ENCODE peak calls at places on chromosomes 4 and X, in five cellular contexts. C is fibroblast of lung, Z is kidney epithelial cell, V is Peyer's patch, J is GM06990. P is an unnamed sample. For H3K27me3, the result is how much of the 10 kb centered on the place peaks cover.

GRCh38 chrX:68698955-68699354 is 51.5 kb downstream of the STARD8 start:
- DNase-seq in C (no peak), Z (no peak), V (no peak), J (no peak), P (no peak)

GRCh38 chr4:108544504-108544903 is 75.9 kb upstream of the RPL34 start:
- DNase-seq in C (peak), Z (peak), V (no peak), J (no peak), P (no peak)

GRCh38 chr4:187128226-187128625 is 404.6 kb upstream of the FAT1 start:
- DNase-seq in C (peak), Z (peak), V (no peak), J (no peak), P (peak)

GRCh38 chrX:68829594-68830485 is 1.0 kb downstream of the EFNB1 start:
- DNase-seq in C (peak), Z (no peak), V (peak), J (peak), P (no peak)

GRCh38 chr4:7398788-7399432 is 35.8 kb downstream of the PSAPL1 start:
- DNase-seq in C (no peak), Z (no peak), V (peak), J (no peak), P (no peak)

GRCh38 chrX:54484666-54485065 is 11.4 kb downstream of the FGD1 start:
- DNase-seq in C (no peak), Z (no peak), V (no peak), J (no peak), P (no peak)

GRCh38 chr4:151659631-151660030 is 101.2 kb downstream of the GATB start:
- DNase-seq in C (peak), Z (no peak), V (no peak), J (no peak), P (no peak)

GRCh38 chr4:171891038-171891437 is 77.8 kb downstream of the GALNTL6 start:
- DNase-seq in C (no peak), Z (no peak), V (no peak), J (peak), P (no peak)

GRCh38 chr4:187414716-187415115 is 580.9 kb upstream of the ZFP42 start:
- DNase-seq in C (no peak), Z (no peak), V (no peak), J (no peak), P (no peak)

GRCh38 chr4:150578745-150579470 is 3.0 kb upstream of the MAB21L2 start:
- DNase-seq in C (peak), Z (no peak), V (no peak), J (no peak), P (no peak)

GRCh38 chrX:34218063-34218462 is 85.9 kb upstream of the FAM47A start:
- DNase-seq in C (no peak), Z (no peak), V (no peak), J (no peak), P (no peak)

GRCh38 chr4:153988446-153988845 is 199.6 kb upstream of the SFRP2 start:
- DNase-seq in C (peak), Z (no peak), V (no peak), J (no peak), P (no peak)

GRCh38 chrX:1502241-1502640 is 34.7 kb downstream of the P2RY8 start:
- DNase-seq in C (no peak), Z (no peak), V (peak), J (peak), P (no peak)

GRCh38 chrX:69309074-69309792 is 144.0 kb upstream of the PJA1 start:
- DNase-seq in C (no peak), Z (no peak), V (peak), J (no peak), P (no peak)

GRCh38 chr4:168514249-168514852 is 17.5 kb downstream of the PALLD start:
- DNase-seq in C (peak), Z (no peak), V (no peak), J (no peak), P (no peak)

GRCh38 chrX:119251381-119251780 is 15.3 kb downstream of the PGRMC1 start:
- DNase-seq in C (no peak), Z (no peak), V (peak), J (no peak), P (no peak)
- TF ChIP-seq CTCF in C (no peak), Z (no peak), V (no peak), J (no peak), P (no peak)

GRCh38 chrX:132165651-132166050 is 37.8 kb upstream of the FRMD7 start:
- DNase-seq in C (peak), Z (no peak), V (no peak), J (no peak), P (no peak)

GRCh38 chrX:132169554-132169953 is 41.7 kb upstream of the FRMD7 start:
- DNase-seq in C (no peak), Z (no peak), V (no peak), J (no peak), P (no peak)

DNA sequence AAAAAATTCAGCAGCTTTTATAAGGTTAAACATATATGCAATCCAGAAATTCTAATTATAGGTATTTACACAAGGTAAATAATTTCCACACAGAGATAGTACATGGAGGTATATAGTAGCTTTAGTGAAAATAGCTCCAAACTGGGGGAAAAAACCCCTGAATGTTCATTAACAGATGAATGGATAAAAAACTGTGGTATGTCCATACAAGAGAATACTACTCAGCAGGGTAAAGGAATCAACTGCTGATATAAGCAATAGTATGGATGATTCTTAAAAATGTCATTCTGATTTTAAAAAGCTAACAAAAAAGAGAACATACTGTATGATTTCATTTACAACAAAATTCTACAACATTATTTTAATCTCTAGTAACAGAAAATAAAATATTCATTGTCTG is 37.2 kb upstream of the FRMD7 start:
- DNase-seq in C (no peak), Z (no peak), V (no peak), J (no peak), P (no peak)
- H3K27me3 ChIP-seq in C (under half), Z (under half), V (under half), J (under half), P (under half)

GRCh38 chr4:174136013-174136412 is 147.5 kb downstream of the FBXO8 start:
- DNase-seq in C (no peak), Z (no peak), V (no peak), J (no peak), P (no peak)

GRCh38 chr4:174133525-174133924 is 149.9 kb downstream of the FBXO8 start:
- DNase-seq in C (no peak), Z (no peak), V (no peak), J (no peak), P (no peak)

GRCh38 chr4:174137698-174138097 is 145.8 kb downstream of the FBXO8 start:
- DNase-seq in C (no peak), Z (no peak), V (no peak), J (no peak), P (no peak)

GRCh38 chr4:174135530-174135929 is 147.9 kb downstream of the FBXO8 start:
- DNase-seq in C (no peak), Z (no peak), V (no peak), J (no peak), P (no peak)

GRCh38 chr4:174134361-174134760 is 149.1 kb downstream of the FBXO8 start:
- DNase-seq in C (no peak), Z (no peak), V (no peak), J (no peak), P (no peak)
- H3K4me3 ChIP-seq in C (no peak), Z (no peak), V (no peak), J (no peak), P (peak)

DNA sequence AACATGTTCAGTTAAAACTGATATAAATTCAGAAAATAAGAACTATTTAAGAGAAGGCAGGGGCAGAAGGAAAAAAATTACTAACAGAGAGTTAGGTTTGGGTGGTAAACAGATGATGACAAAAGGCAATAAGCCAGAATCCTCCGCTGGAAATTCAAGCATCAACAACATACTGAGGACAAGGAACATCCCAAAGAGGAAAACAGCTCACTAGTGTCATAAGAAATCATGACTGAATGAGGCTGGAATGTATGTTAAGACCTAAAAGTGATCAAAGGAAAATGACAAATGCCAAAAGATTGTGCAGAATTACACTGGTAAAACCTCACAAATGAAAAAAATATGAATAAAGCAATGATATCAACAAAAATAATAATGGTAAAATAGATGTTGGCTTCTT is 88.4 kb downstream of the WDFY3 start:
- DNase-seq in C (peak), Z (peak), V (no peak), J (no peak), P (peak)
- TF ChIP-seq CTCF in C (no peak), Z (no peak), V (no peak), J (no peak), P (no peak)

DNA sequence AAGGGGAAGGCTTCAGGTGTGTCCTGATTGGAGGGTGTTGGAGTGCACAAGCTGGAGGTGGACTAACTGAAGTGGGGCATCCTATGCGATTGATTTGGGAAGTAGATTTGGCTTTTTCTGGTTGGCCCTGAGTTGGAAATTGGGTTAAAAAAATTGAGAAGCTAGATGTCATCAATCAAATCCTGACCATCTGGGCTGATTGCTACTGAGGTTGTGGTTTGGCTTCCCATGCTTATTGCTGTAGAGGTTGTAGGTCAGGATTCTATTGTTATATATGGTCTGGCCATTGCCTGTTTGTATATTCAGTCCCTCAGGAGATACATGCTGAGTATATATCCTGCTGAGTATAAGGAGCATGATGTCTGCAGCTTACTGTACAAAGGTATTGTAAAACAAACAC is 7.7 kb upstream of the ZNF81 start:
- DNase-seq in C (no peak), Z (no peak), V (no peak), J (no peak), P (no peak)
- H3K27me3 ChIP-seq in C (under half), Z (under half), V (under half), J (under half), P (under half)

GRCh38 chrX:39519213-39519544 is 578.6 kb downstream of the BCOR start:
- DNase-seq in C (peak), Z (no peak), V (no peak), J (no peak), P (no peak)
- H3K4me3 ChIP-seq in C (no peak), Z (no peak), V (no peak), J (no peak), P (no peak)

DNA sequence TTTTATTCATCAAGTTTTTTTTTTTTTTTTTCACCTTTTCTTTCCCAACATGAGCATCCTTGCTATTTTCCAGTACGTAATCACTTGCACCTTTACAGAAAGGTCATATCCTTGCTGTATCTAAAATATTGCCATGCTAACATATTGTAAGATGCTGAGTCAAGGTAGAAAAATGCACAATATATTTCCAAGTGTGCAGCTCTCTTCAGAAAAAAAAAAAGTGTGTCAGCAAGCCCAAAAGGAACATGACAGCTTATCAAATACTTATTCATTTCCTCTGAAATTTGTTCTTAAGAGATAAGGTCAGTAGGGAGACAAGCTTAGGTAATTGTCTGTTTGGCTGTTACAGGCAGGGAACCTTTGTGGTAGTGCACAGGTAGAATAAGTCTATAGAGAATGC is 27.0 kb downstream of the SH2D1A start:
- DNase-seq in C (no peak), Z (no peak), V (no peak), J (no peak), P (no peak)
- TF ChIP-seq CTCF in C (no peak), Z (no peak), V (no peak), J (no peak), P (no peak)